ENCODE peak calls at places on chromosome 14, in four cellular contexts. One of them, this sample, is unnamed.

GRCh38 chr14:94381149-94382030 is 7.0 kb downstream of the SERPINA1 start:
- DNase-seq in lung: no peak
- DNase-seq in endothelial cell of umbilical vein: no peak
- DNase-seq in GM23338: no peak
- DNase-seq in this sample: no peak

GRCh38 chr14:24329736-24330135 is 5.1 kb downstream of the ADCY4 start:
- DNase-seq in GM23338: no peak
- DNase-seq in endothelial cell of umbilical vein: no peak
- DNase-seq in lung: peak
- DNase-seq in this sample: no peak

GRCh38 chr14:51652168-51653095 is 722 bp downstream of the FRMD6 start:
- DNase-seq in lung: peak
- DNase-seq in GM23338: peak
- DNase-seq in endothelial cell of umbilical vein: peak
- DNase-seq in this sample: no peak

GRCh38 chr14:68569970-68570409 is 222.9 kb downstream of the ZFP36L1 start:
- DNase-seq in lung: no peak
- DNase-seq in GM23338: no peak
- DNase-seq in endothelial cell of umbilical vein: peak
- DNase-seq in this sample: no peak

GRCh38 chr14:96711559-96712267 is 85.5 kb upstream of the VRK1 start:
- DNase-seq in lung: no peak
- DNase-seq in GM23338: peak
- DNase-seq in endothelial cell of umbilical vein: no peak
- DNase-seq in this sample: no peak

GRCh38 chr14:49863483-49864262 is 11.1 kb upstream of the NEMF start:
- DNase-seq in endothelial cell of umbilical vein: peak
- DNase-seq in GM23338: peak
- DNase-seq in lung: no peak
- DNase-seq in this sample: no peak

GRCh38 chr14:98582276-98582675 is 689.7 kb downstream of the BCL11B start:
- DNase-seq in GM23338: no peak
- DNase-seq in endothelial cell of umbilical vein: no peak
- DNase-seq in lung: peak
- DNase-seq in this sample: no peak

GRCh38 chr14:22375321-22375930 is 213.6 kb downstream of the DAD1 start:
- DNase-seq in endothelial cell of umbilical vein: peak
- DNase-seq in GM23338: peak
- DNase-seq in lung: no peak
- DNase-seq in this sample: no peak

GRCh38 chr14:103735815-103736545 is 20.4 kb downstream of the ZFYVE21 start:
- DNase-seq in GM23338: no peak
- DNase-seq in endothelial cell of umbilical vein: no peak
- DNase-seq in lung: no peak
- DNase-seq in this sample: no peak

GRCh38 chr14:85263916-85264315 is 266.0 kb upstream of the FLRT2 start:
- DNase-seq in endothelial cell of umbilical vein: no peak
- DNase-seq in lung: no peak
- DNase-seq in GM23338: no peak
- DNase-seq in this sample: no peak

GRCh38 chr14:89228921-89229639 is 188.0 kb downstream of the FOXN3 start:
- DNase-seq in endothelial cell of umbilical vein: no peak
- DNase-seq in lung: no peak
- DNase-seq in GM23338: no peak
- DNase-seq in this sample: no peak

GRCh38 chr14:80237142-80237541 is 25.8 kb upstream of the DIO2 start:
- DNase-seq in lung: no peak
- DNase-seq in GM23338: no peak
- DNase-seq in endothelial cell of umbilical vein: no peak
- DNase-seq in this sample: no peak

GRCh38 chr14:105532735-105533141 is 6.4 kb downstream of the TMEM121 start:
- DNase-seq in GM23338: peak
- DNase-seq in endothelial cell of umbilical vein: no peak
- DNase-seq in lung: no peak
- DNase-seq in this sample: no peak

GRCh38 chr14:101603096-101603495 is 41.8 kb downstream of the DIO3 start:
- DNase-seq in endothelial cell of umbilical vein: no peak
- DNase-seq in GM23338: no peak
- DNase-seq in lung: no peak
- DNase-seq in this sample: no peak

GRCh38 chr14:96790715-96791114 is 6.5 kb upstream of the VRK1 start:
- DNase-seq in lung: no peak
- DNase-seq in GM23338: no peak
- DNase-seq in endothelial cell of umbilical vein: no peak
- DNase-seq in this sample: no peak

GRCh38 chr14:90674043-90674670 is 142.1 kb downstream of the TTC7B start:
- DNase-seq in lung: no peak
- DNase-seq in endothelial cell of umbilical vein: no peak
- DNase-seq in GM23338: no peak
- DNase-seq in this sample: no peak

GRCh38 chr14:95126906-95127530 is 30.3 kb downstream of the DICER1 start:
- DNase-seq in lung: no peak
- DNase-seq in endothelial cell of umbilical vein: no peak
- DNase-seq in GM23338: no peak
- DNase-seq in this sample: no peak

GRCh38 chr14:96579855-96580254 is 77.7 kb downstream of the PAPOLA start:
- DNase-seq in GM23338: no peak
- DNase-seq in endothelial cell of umbilical vein: no peak
- DNase-seq in lung: no peak
- DNase-seq in this sample: no peak

GRCh38 chr14:85214471-85214870 is 315.5 kb upstream of the FLRT2 start:
- DNase-seq in GM23338: no peak
- DNase-seq in lung: no peak
- DNase-seq in endothelial cell of umbilical vein: no peak
- DNase-seq in this sample: no peak

GRCh38 chr14:35632276-35633071 is 98.5 kb downstream of the INSM2 start:
- DNase-seq in endothelial cell of umbilical vein: no peak
- DNase-seq in lung: no peak
- DNase-seq in GM23338: no peak
- DNase-seq in this sample: no peak

GRCh38 chr14:104081951-104082464 is 3.5 kb upstream of the ASPG start:
- DNase-seq in lung: no peak
- DNase-seq in GM23338: no peak
- DNase-seq in endothelial cell of umbilical vein: no peak
- DNase-seq in this sample: no peak

GRCh38 chr14:59632381-59632780 is 55.8 kb upstream of the CCDC175 start:
- DNase-seq in lung: no peak
- DNase-seq in endothelial cell of umbilical vein: peak
- DNase-seq in GM23338: peak
- DNase-seq in this sample: no peak

GRCh38 chr14:71905860-71906259 is 26.4 kb upstream of the RGS6 start:
- DNase-seq in GM23338: no peak
- DNase-seq in endothelial cell of umbilical vein: no peak
- DNase-seq in lung: no peak
- DNase-seq in this sample: no peak

GRCh38 chr14:99401624-99402282 is 78.9 kb downstream of the SETD3 start:
- DNase-seq in GM23338: no peak
- DNase-seq in endothelial cell of umbilical vein: no peak
- DNase-seq in lung: no peak
- DNase-seq in this sample: no peak

GRCh38 chr14:37889087-37889486 is 293.7 kb downstream of the TTC6 start:
- DNase-seq in lung: no peak
- DNase-seq in endothelial cell of umbilical vein: no peak
- DNase-seq in GM23338: no peak
- DNase-seq in this sample: no peak

GRCh38 chr14:104974146-104974541 is 4.0 kb downstream of the AHNAK2 start:
- DNase-seq in endothelial cell of umbilical vein: no peak
- DNase-seq in GM23338: no peak
- DNase-seq in lung: no peak
- DNase-seq in this sample: no peak

GRCh38 chr14:68986926-68987652 is 8.0 kb upstream of the ACTN1 start:
- DNase-seq in GM23338: no peak
- DNase-seq in lung: no peak
- DNase-seq in endothelial cell of umbilical vein: no peak
- DNase-seq in this sample: no peak

GRCh38 chr14:32913725-32914124 is 25.0 kb upstream of the NPAS3 start:
- DNase-seq in lung: no peak
- DNase-seq in GM23338: no peak
- DNase-seq in endothelial cell of umbilical vein: no peak
- DNase-seq in this sample: no peak

GRCh38 chr14:101103321-101103901 is 199.9 kb upstream of the RTL1 start:
- DNase-seq in lung: peak
- DNase-seq in GM23338: no peak
- DNase-seq in endothelial cell of umbilical vein: no peak
- DNase-seq in this sample: no peak

GRCh38 chr14:101118746-101119610 is 215.5 kb upstream of the RTL1 start:
- DNase-seq in endothelial cell of umbilical vein: no peak
- DNase-seq in GM23338: no peak
- DNase-seq in lung: peak
- DNase-seq in this sample: no peak

DNA sequence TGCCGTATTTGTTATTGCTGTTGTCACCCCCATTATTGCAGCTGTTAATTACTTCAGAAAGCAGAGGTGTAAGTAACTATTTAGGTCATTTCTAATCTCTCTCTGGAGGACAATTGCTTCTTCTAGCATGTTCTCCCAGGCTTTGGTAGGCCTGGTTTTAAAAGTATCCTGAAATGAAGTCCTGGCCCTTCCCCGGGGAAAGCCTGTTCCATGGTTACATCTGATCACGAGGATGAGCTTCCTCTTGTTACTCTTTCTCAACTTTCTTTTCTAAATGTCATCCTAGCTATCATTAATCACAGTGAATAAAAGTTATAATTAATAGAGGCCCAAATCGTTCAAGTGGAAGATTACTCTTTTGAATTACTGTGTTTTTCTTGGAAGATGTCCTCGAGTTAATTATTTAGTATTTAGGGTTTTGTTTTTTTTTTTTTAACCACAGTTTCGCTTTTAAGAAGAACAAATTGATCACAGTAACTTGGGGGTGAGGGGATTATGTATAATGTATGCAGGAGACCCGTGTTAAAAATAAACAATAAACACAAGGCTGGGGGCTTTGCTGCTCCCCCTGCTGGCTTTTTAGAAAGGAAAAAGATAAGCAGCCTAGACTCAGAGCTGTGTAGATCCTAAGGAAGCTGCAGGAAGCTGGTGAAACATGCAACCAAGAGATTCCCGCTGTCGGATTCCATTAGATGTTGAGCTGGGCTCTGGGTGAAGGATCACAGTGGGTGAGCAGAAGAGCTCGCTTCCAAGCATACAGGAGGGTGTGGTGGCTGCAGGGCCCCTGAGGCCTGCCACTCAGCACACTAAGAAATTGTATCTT is 420.1 kb downstream of the FUT8 start:
- DNase-seq in endothelial cell of umbilical vein: peak
- DNase-seq in lung: no peak
- DNase-seq in GM23338: peak
- DNase-seq in this sample: no peak
- TF ChIP-seq CTCF in endothelial cell of umbilical vein: peak
- TF ChIP-seq CTCF in lung: no peak
- TF ChIP-seq CTCF in GM23338: peak
- TF ChIP-seq CTCF in this sample: peak

GRCh38 chr14:57930241-57930975 is 64.5 kb upstream of the SLC35F4 start:
- DNase-seq in GM23338: no peak
- DNase-seq in lung: no peak
- DNase-seq in endothelial cell of umbilical vein: no peak
- DNase-seq in this sample: no peak
- TF ChIP-seq CTCF in GM23338: no peak
- TF ChIP-seq CTCF in lung: no peak
- TF ChIP-seq CTCF in endothelial cell of umbilical vein: no peak
- TF ChIP-seq CTCF in this sample: no peak

GRCh38 chr14:61608245-61609142 is 86.8 kb upstream of the HIF1A start:
- DNase-seq in lung: no peak
- DNase-seq in endothelial cell of umbilical vein: peak
- DNase-seq in GM23338: no peak
- DNase-seq in this sample: no peak

GRCh38 chr14:61609143-61609851 is 86.0 kb upstream of the HIF1A start:
- DNase-seq in endothelial cell of umbilical vein: peak
- DNase-seq in GM23338: peak
- DNase-seq in lung: no peak
- DNase-seq in this sample: no peak

GRCh38 chr14:61609885-61610284 is 85.4 kb upstream of the HIF1A start:
- DNase-seq in lung: no peak
- DNase-seq in GM23338: peak
- DNase-seq in endothelial cell of umbilical vein: no peak
- DNase-seq in this sample: no peak

GRCh38 chr14:61610900-61611299 is 84.4 kb upstream of the HIF1A start:
- DNase-seq in lung: no peak
- DNase-seq in GM23338: no peak
- DNase-seq in endothelial cell of umbilical vein: no peak
- DNase-seq in this sample: no peak

DNA sequence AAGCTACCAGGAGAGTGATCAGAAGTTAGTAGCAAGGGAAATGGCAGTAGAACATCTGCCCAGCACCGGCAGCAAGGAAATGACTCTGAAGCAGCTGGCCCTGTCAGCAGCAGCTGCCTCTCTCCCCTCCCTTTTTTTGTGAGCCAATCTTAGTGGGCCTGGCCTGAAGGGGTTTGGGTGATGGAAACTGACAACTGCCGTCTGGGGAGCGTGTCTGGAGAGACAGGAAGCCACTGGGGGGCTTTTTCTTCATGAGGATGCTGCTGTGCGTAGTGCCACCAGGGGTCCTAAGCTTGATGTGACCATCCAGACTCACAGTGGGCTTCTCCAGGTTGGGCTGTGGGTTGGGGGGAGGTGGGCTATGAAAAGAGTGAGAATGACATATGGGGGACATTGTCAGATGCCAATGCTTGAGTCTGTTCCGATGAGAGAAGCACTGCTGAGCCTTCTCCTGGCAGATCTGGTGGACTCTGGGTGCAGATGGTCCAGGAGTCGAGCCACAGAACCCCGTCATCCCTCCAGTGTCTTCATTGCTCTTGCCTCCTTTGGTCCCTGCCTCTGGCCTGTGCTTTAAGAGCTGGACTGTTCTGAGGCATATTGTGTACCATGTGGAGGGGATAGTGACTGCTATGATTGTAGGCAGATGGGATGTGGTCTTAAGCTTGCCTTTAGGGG is 87.6 kb upstream of the HIF1A start:
- DNase-seq in GM23338: peak
- DNase-seq in lung: no peak
- DNase-seq in endothelial cell of umbilical vein: no peak
- DNase-seq in this sample: no peak
- TF ChIP-seq CTCF in GM23338: peak
- TF ChIP-seq CTCF in lung: no peak
- TF ChIP-seq CTCF in endothelial cell of umbilical vein: peak
- TF ChIP-seq CTCF in this sample: no peak

DNA sequence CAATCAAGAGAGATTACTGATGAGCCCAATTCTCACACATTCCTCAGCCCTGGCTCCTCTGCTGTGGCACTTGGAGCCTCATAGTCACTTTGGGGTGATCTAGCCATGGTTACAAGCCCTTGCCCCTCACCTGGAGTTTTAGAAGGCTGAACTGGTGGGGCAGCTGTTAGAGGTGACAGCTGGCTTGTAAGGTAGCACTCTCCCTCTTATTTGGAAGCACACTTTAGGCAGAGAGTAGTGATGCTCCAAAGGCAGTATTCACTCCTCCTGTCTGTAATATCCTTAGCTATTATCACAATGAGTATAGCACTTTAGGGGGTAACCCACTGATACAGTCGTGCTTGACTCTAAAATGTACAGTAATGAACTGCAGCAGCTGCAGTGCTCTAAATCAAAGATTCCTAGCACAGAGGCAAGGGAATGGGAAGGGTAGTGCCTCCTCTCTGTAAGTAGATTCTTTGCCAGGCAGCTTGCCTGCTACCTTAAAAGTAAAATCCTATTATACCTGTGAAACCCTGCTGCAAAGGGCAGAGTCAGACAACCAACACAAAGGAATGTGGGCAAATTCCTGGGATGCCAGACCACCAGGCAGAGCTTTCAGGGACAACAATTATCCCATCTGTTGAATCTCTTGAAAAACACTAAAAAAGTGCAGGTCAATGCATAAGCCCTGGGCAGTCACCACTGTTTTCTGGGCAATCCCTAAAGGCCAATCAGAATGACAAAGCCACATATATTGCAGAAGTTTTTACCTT is 336.3 kb downstream of the NOVA1 start:
- DNase-seq in GM23338: peak
- DNase-seq in endothelial cell of umbilical vein: no peak
- DNase-seq in lung: no peak
- DNase-seq in this sample: no peak
- TF ChIP-seq CTCF in GM23338: no peak
- TF ChIP-seq CTCF in endothelial cell of umbilical vein: no peak
- TF ChIP-seq CTCF in lung: no peak
- TF ChIP-seq CTCF in this sample: no peak